ENCODE peak calls at places on chromosome 16, in five cellular contexts. One of them, this sample, is unnamed.

GRCh38 chr16:85372627-85373372 is 240.3 kb upstream of the GSE1 start:
- DNase-seq in tibial artery: peak; percentile 90
- DNase-seq in heart right ventricle: no peak
- DNase-seq in CD8-positive, alpha-beta T cell: no peak
- DNase-seq in bronchial epithelial cell: peak; percentile 78
- DNase-seq in this sample: peak; percentile 89

GRCh38 chr16:285146-286055 is 2.4 kb downstream of the PDIA2 start:
- DNase-seq in tibial artery: no peak
- DNase-seq in heart right ventricle: no peak
- DNase-seq in CD8-positive, alpha-beta T cell: no peak
- DNase-seq in bronchial epithelial cell: no peak
- DNase-seq in this sample: no peak

GRCh38 chr16:46746821-46747776 is 1.0 kb downstream of the MYLK3 start:
- DNase-seq in tibial artery: peak; percentile 58
- DNase-seq in heart right ventricle: peak; percentile 58
- DNase-seq in CD8-positive, alpha-beta T cell: no peak
- DNase-seq in bronchial epithelial cell: no peak
- DNase-seq in this sample: no peak

GRCh38 chr16:81514041-81514559 is 69.5 kb downstream of the CMIP start:
- DNase-seq in tibial artery: peak; percentile 29
- DNase-seq in heart right ventricle: no peak
- DNase-seq in CD8-positive, alpha-beta T cell: no peak
- DNase-seq in bronchial epithelial cell: no peak
- DNase-seq in this sample: no peak

GRCh38 chr16:28623172-28623711 is 13.4 kb upstream of the SULT1A1 start:
- DNase-seq in tibial artery: no peak
- DNase-seq in heart right ventricle: peak; percentile 49
- DNase-seq in CD8-positive, alpha-beta T cell: peak; percentile 32
- DNase-seq in bronchial epithelial cell: peak; percentile 44
- DNase-seq in this sample: no peak

GRCh38 chr16:2692251-2692947 is 10.1 kb downstream of the KCTD5 start:
- DNase-seq in tibial artery: no peak
- DNase-seq in heart right ventricle: peak; percentile 52
- DNase-seq in CD8-positive, alpha-beta T cell: no peak
- DNase-seq in bronchial epithelial cell: no peak
- DNase-seq in this sample: no peak

GRCh38 chr16:15572329-15573001 is 70.5 kb downstream of the MARF1 start:
- DNase-seq in tibial artery: no peak
- DNase-seq in heart right ventricle: no peak
- DNase-seq in CD8-positive, alpha-beta T cell: no peak
- DNase-seq in bronchial epithelial cell: peak; percentile 44
- DNase-seq in this sample: peak; percentile 93

GRCh38 chr16:24116989-24117388 is 139.1 kb upstream of the CACNG3 start:
- DNase-seq in tibial artery: no peak
- DNase-seq in heart right ventricle: no peak
- DNase-seq in CD8-positive, alpha-beta T cell: no peak
- DNase-seq in bronchial epithelial cell: no peak
- DNase-seq in this sample: no peak

GRCh38 chr16:83728518-83728917 is 79.3 kb upstream of the HSBP1 start:
- DNase-seq in tibial artery: no peak
- DNase-seq in heart right ventricle: no peak
- DNase-seq in CD8-positive, alpha-beta T cell: no peak
- DNase-seq in bronchial epithelial cell: no peak
- DNase-seq in this sample: no peak

GRCh38 chr16:88049020-88049419 is 97.8 kb downstream of the BANP start:
- DNase-seq in tibial artery: no peak
- DNase-seq in heart right ventricle: no peak
- DNase-seq in CD8-positive, alpha-beta T cell: no peak
- DNase-seq in bronchial epithelial cell: no peak
- DNase-seq in this sample: no peak

GRCh38 chr16:80051040-80051439 is 450.5 kb upstream of the MAF start:
- DNase-seq in tibial artery: no peak
- DNase-seq in heart right ventricle: no peak
- DNase-seq in CD8-positive, alpha-beta T cell: no peak
- DNase-seq in bronchial epithelial cell: no peak
- DNase-seq in this sample: no peak

GRCh38 chr16:53881371-53881770 is 177.4 kb downstream of the FTO start:
- DNase-seq in tibial artery: no peak
- DNase-seq in heart right ventricle: no peak
- DNase-seq in CD8-positive, alpha-beta T cell: no peak
- DNase-seq in bronchial epithelial cell: peak; percentile 98
- DNase-seq in this sample: peak; percentile 90

GRCh38 chr16:57985204-57986121 is 14.5 kb upstream of the CNGB1 start:
- DNase-seq in tibial artery: no peak
- DNase-seq in heart right ventricle: no peak
- DNase-seq in CD8-positive, alpha-beta T cell: no peak
- DNase-seq in bronchial epithelial cell: peak; percentile 9
- DNase-seq in this sample: no peak

GRCh38 chr16:70644763-70645597 is 1.4 kb upstream of the IL34 start:
- DNase-seq in tibial artery: no peak
- DNase-seq in heart right ventricle: no peak
- DNase-seq in CD8-positive, alpha-beta T cell: no peak
- DNase-seq in bronchial epithelial cell: no peak
- DNase-seq in this sample: no peak

GRCh38 chr16:1333854-1334719 is 642 bp downstream of the BAIAP3 start:
- DNase-seq in tibial artery: no peak
- DNase-seq in heart right ventricle: no peak
- DNase-seq in CD8-positive, alpha-beta T cell: no peak
- DNase-seq in bronchial epithelial cell: no peak
- DNase-seq in this sample: no peak

GRCh38 chr16:51896013-51896412 is 650.9 kb downstream of the TOX3 start:
- DNase-seq in tibial artery: no peak
- DNase-seq in heart right ventricle: no peak
- DNase-seq in CD8-positive, alpha-beta T cell: no peak
- DNase-seq in bronchial epithelial cell: no peak
- DNase-seq in this sample: no peak

GRCh38 chr16:28526201-28527099 is 12.3 kb downstream of the NUPR1 start:
- DNase-seq in tibial artery: no peak
- DNase-seq in heart right ventricle: no peak
- DNase-seq in CD8-positive, alpha-beta T cell: no peak
- DNase-seq in bronchial epithelial cell: no peak
- DNase-seq in this sample: no peak

GRCh38 chr16:57412584-57412983 is 8.0 kb downstream of the CCL17 start:
- DNase-seq in tibial artery: no peak
- DNase-seq in heart right ventricle: no peak
- DNase-seq in CD8-positive, alpha-beta T cell: no peak
- DNase-seq in bronchial epithelial cell: no peak
- DNase-seq in this sample: no peak

GRCh38 chr16:68564367-68564985 is 25.4 kb downstream of the ZFP90 start:
- DNase-seq in tibial artery: no peak
- DNase-seq in heart right ventricle: no peak
- DNase-seq in CD8-positive, alpha-beta T cell: no peak
- DNase-seq in bronchial epithelial cell: no peak
- DNase-seq in this sample: peak; percentile 33

GRCh38 chr16:70298988-70299938 is at the start of gene DDX19B:
- DNase-seq in tibial artery: peak; percentile 87
- DNase-seq in heart right ventricle: peak; percentile 82
- DNase-seq in CD8-positive, alpha-beta T cell: peak; percentile 13
- DNase-seq in bronchial epithelial cell: peak; percentile 66
- DNase-seq in this sample: peak; percentile 70

GRCh38 chr16:59205403-59205802 is 471.3 kb upstream of the GOT2 start:
- DNase-seq in tibial artery: no peak
- DNase-seq in heart right ventricle: no peak
- DNase-seq in CD8-positive, alpha-beta T cell: no peak
- DNase-seq in bronchial epithelial cell: no peak
- DNase-seq in this sample: no peak

GRCh38 chr16:86222965-86223551 is 287.3 kb upstream of the FOXF1 start:
- DNase-seq in tibial artery: no peak
- DNase-seq in heart right ventricle: no peak
- DNase-seq in CD8-positive, alpha-beta T cell: no peak
- DNase-seq in bronchial epithelial cell: no peak
- DNase-seq in this sample: peak; percentile 93

GRCh38 chr16:75620326-75621169 is 2.5 kb downstream of the ADAT1 start:
- DNase-seq in tibial artery: no peak
- DNase-seq in heart right ventricle: no peak
- DNase-seq in CD8-positive, alpha-beta T cell: peak; percentile 37
- DNase-seq in bronchial epithelial cell: no peak
- DNase-seq in this sample: no peak

GRCh38 chr16:88678224-88678979 is 7.9 kb downstream of the SNAI3 start:
- DNase-seq in tibial artery: no peak
- DNase-seq in heart right ventricle: no peak
- DNase-seq in CD8-positive, alpha-beta T cell: no peak
- DNase-seq in bronchial epithelial cell: no peak
- DNase-seq in this sample: no peak

GRCh38 chr16:23145608-23146007 is 3.6 kb downstream of the USP31 start:
- DNase-seq in tibial artery: no peak
- DNase-seq in heart right ventricle: no peak
- DNase-seq in CD8-positive, alpha-beta T cell: no peak
- DNase-seq in bronchial epithelial cell: peak; percentile 93
- DNase-seq in this sample: peak; percentile 74

GRCh38 chr16:23318639-23319038 is 16.5 kb downstream of the SCNN1B start:
- DNase-seq in tibial artery: peak; percentile 21
- DNase-seq in heart right ventricle: no peak
- DNase-seq in CD8-positive, alpha-beta T cell: no peak
- DNase-seq in bronchial epithelial cell: peak; percentile 60
- DNase-seq in this sample: no peak

GRCh38 chr16:3017262-3017805 is 649 bp downstream of the CLDN6 start:
- DNase-seq in tibial artery: no peak
- DNase-seq in heart right ventricle: no peak
- DNase-seq in CD8-positive, alpha-beta T cell: no peak
- DNase-seq in bronchial epithelial cell: no peak
- DNase-seq in this sample: no peak

GRCh38 chr16:3021449-3022207 is 1.5 kb downstream of the TNFRSF12A start:
- DNase-seq in tibial artery: peak; percentile 91
- DNase-seq in heart right ventricle: peak; percentile 80
- DNase-seq in CD8-positive, alpha-beta T cell: no peak
- DNase-seq in bronchial epithelial cell: peak; percentile 91
- DNase-seq in this sample: peak; percentile 97

GRCh38 chr16:1090620-1091587 is 5.1 kb downstream of the C1QTNF8 start:
- DNase-seq in tibial artery: no peak
- DNase-seq in heart right ventricle: peak; percentile 67
- DNase-seq in CD8-positive, alpha-beta T cell: no peak
- DNase-seq in bronchial epithelial cell: no peak
- DNase-seq in this sample: no peak

DNA sequence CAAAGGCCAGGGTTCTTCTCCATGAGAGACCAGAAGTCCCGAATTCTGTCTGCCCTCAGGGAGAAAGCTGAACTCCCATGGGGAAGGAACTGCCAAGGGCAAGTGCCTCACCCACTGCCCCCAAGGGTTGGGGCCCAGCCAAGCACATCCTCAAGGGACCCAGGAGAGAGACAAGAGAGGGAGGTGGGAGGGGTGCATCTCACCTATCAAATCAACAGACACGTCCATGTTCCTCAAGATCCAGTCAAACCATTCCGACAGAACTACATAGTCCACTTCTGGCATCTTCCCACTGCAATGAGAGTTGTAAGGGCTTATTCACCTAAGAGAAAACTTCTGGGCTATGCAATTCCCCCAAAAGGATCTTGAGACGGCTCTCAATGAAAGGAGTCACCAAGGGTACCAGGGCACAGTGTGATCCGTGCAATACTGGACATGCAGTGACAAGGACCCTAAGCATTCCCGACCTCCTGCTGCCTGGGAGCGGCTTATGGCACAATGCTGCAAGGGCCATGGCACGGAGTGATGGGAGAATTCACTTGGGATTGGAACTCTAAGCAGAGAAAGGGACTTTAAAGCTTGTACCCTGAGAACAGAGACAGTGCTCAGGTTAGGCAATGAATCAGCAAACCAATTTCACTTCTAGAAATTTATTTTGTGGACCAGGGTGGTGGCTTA is 32.2 kb downstream of the TK2 start:
- DNase-seq in tibial artery: no peak
- DNase-seq in heart right ventricle: no peak
- DNase-seq in CD8-positive, alpha-beta T cell: no peak
- DNase-seq in bronchial epithelial cell: no peak
- DNase-seq in this sample: no peak
- H3K4me3 ChIP-seq in tibial artery: peak overlapping the region; percentile 12
- H3K4me3 ChIP-seq in heart right ventricle: peak overlapping the region; percentile 41
- H3K4me3 ChIP-seq in CD8-positive, alpha-beta T cell: no peak overlapping the region
- H3K4me3 ChIP-seq in bronchial epithelial cell: no peak overlapping the region
- H3K4me3 ChIP-seq in this sample: no peak overlapping the region

GRCh38 chr16:12896562-12896961 is 4.8 kb upstream of the SHISA9 start:
- DNase-seq in tibial artery: no peak
- DNase-seq in heart right ventricle: no peak
- DNase-seq in CD8-positive, alpha-beta T cell: no peak
- DNase-seq in bronchial epithelial cell: peak; percentile 10
- DNase-seq in this sample: peak; percentile 52
- TF ChIP-seq CTCF in tibial artery: peak; percentile 15
- TF ChIP-seq CTCF in heart right ventricle: no peak
- TF ChIP-seq CTCF in CD8-positive, alpha-beta T cell: no peak
- TF ChIP-seq CTCF in bronchial epithelial cell: no peak
- TF ChIP-seq CTCF in this sample: peak; percentile 69

GRCh38 chr16:9096416-9096952 is 5.0 kb downstream of the HAPSTR1 start:
- DNase-seq in tibial artery: no peak
- DNase-seq in heart right ventricle: no peak
- DNase-seq in CD8-positive, alpha-beta T cell: no peak
- DNase-seq in bronchial epithelial cell: peak; percentile 72
- DNase-seq in this sample: no peak
- H3K4me3 ChIP-seq in tibial artery: no peak overlapping the region
- H3K4me3 ChIP-seq in heart right ventricle: no peak overlapping the region
- H3K4me3 ChIP-seq in CD8-positive, alpha-beta T cell: no peak overlapping the region
- H3K4me3 ChIP-seq in bronchial epithelial cell: no peak overlapping the region
- H3K4me3 ChIP-seq in this sample: no peak overlapping the region

GRCh38 chr16:30780021-30780420 is 7.0 kb downstream of the ZNF629 start:
- DNase-seq in tibial artery: no peak
- DNase-seq in heart right ventricle: no peak
- DNase-seq in CD8-positive, alpha-beta T cell: no peak
- DNase-seq in bronchial epithelial cell: no peak
- DNase-seq in this sample: no peak

GRCh38 chr16:30779596-30779995 is 7.4 kb downstream of the ZNF629 start:
- DNase-seq in tibial artery: no peak
- DNase-seq in heart right ventricle: no peak
- DNase-seq in CD8-positive, alpha-beta T cell: no peak
- DNase-seq in bronchial epithelial cell: no peak
- DNase-seq in this sample: no peak

GRCh38 chr16:30775381-30776099 is 11.5 kb downstream of the ZNF629 start:
- DNase-seq in tibial artery: peak; percentile 89
- DNase-seq in heart right ventricle: peak; percentile 84
- DNase-seq in CD8-positive, alpha-beta T cell: no peak
- DNase-seq in bronchial epithelial cell: peak; percentile 70
- DNase-seq in this sample: peak; percentile 82

GRCh38 chr16:30778549-30779244 is 8.3 kb downstream of the ZNF629 start:
- DNase-seq in tibial artery: no peak
- DNase-seq in heart right ventricle: no peak
- DNase-seq in CD8-positive, alpha-beta T cell: no peak
- DNase-seq in bronchial epithelial cell: no peak
- DNase-seq in this sample: peak; percentile 62

DNA sequence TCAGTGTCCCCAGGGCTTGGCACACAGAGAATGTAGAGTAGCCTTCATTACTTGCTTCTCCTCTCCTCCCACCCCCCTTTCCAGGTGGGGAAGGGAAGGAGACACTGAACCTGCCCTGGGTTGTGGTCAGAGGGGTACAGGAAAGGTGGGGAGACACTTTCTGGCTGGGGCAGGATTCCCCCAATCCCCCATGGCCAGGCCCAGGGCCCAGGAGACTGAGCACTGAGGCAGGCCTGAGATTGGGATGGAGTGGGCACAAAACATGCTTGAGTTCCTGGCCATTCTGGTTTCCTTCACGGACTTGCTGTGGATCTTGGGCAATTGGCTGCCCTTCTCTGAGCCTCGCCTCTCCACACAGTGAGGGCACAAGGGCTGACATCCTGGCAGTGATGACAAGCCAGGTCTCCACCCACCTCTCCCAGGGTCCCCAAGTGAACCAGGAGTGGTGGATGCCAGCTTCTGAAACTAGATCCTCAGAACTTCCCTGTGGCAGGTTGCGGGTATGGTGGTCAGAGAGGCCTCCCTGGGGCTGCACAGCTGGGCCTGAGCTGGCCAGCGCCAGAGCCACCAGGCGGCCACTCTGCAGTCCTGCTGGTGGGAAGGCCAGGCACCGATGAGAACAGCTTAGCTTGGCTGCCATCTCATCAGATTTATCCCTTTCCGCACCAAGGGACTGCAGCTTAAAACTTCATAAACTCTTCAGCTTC is 9.3 kb downstream of the ZNF629 start:
- DNase-seq in tibial artery: no peak
- DNase-seq in heart right ventricle: no peak
- DNase-seq in CD8-positive, alpha-beta T cell: no peak
- DNase-seq in bronchial epithelial cell: no peak
- DNase-seq in this sample: no peak
- TF ChIP-seq CTCF in tibial artery: no peak
- TF ChIP-seq CTCF in heart right ventricle: no peak
- TF ChIP-seq CTCF in CD8-positive, alpha-beta T cell: no peak
- TF ChIP-seq CTCF in bronchial epithelial cell: no peak
- TF ChIP-seq CTCF in this sample: no peak

This sample was measured in fibroblast of mammary gland.